ENCODE peak calls at places on chromosomes 16 and 17, in five cellular contexts. One of them, this sample, is unnamed.

GRCh38 chr16:12903325-12904040 is 2.1 kb downstream of the SHISA9 start:
- DNase-seq in ovary: no peak
- DNase-seq in heart left ventricle: no peak
- DNase-seq in OCI-LY7: no peak
- DNase-seq in pancreas: no peak
- DNase-seq in this sample: no peak

GRCh38 chr17:79781691-79782575 is 4.0 kb downstream of the CBX2 start:
- DNase-seq in ovary: no peak
- DNase-seq in heart left ventricle: no peak
- DNase-seq in OCI-LY7: peak; percentile 31
- DNase-seq in pancreas: no peak
- DNase-seq in this sample: no peak

GRCh38 chr17:69331746-69332145 is 4.8 kb upstream of the ABCA5 start:
- DNase-seq in ovary: no peak
- DNase-seq in heart left ventricle: no peak
- DNase-seq in OCI-LY7: no peak
- DNase-seq in pancreas: no peak
- DNase-seq in this sample: no peak

GRCh38 chr17:69936996-69937395 is 138.0 kb upstream of the KCNJ16 start:
- DNase-seq in ovary: no peak
- DNase-seq in heart left ventricle: no peak
- DNase-seq in OCI-LY7: no peak
- DNase-seq in pancreas: no peak
- DNase-seq in this sample: no peak

GRCh38 chr17:7234100-7235012 is at the start of gene DVL2:
- DNase-seq in ovary: peak; percentile 97
- DNase-seq in heart left ventricle: peak; percentile 97
- DNase-seq in OCI-LY7: peak; percentile 96
- DNase-seq in pancreas: peak; percentile 95
- DNase-seq in this sample: peak; percentile 84

GRCh38 chr16:28491080-28491969 is 549 bp downstream of the CLN3 start:
- DNase-seq in ovary: peak; percentile 68
- DNase-seq in heart left ventricle: peak; percentile 56
- DNase-seq in OCI-LY7: peak; percentile 42
- DNase-seq in pancreas: peak; percentile 73
- DNase-seq in this sample: no peak

GRCh38 chr17:76556759-76557367 is 17.0 kb downstream of the PRCD start:
- DNase-seq in ovary: no peak
- DNase-seq in heart left ventricle: no peak
- DNase-seq in OCI-LY7: no peak
- DNase-seq in pancreas: no peak
- DNase-seq in this sample: no peak

GRCh38 chr16:84138824-84139627 is 6.0 kb downstream of the HSDL1 start:
- DNase-seq in ovary: no peak
- DNase-seq in heart left ventricle: peak; percentile 46
- DNase-seq in OCI-LY7: no peak
- DNase-seq in pancreas: no peak
- DNase-seq in this sample: no peak

GRCh38 chr16:67860589-67861398 is 12.1 kb upstream of the EDC4 start:
- DNase-seq in ovary: no peak
- DNase-seq in heart left ventricle: no peak
- DNase-seq in OCI-LY7: no peak
- DNase-seq in pancreas: no peak
- DNase-seq in this sample: no peak

GRCh38 chr17:4229627-4230026 is 34.2 kb downstream of the ANKFY1 start:
- DNase-seq in ovary: peak; percentile 64
- DNase-seq in heart left ventricle: peak; percentile 64
- DNase-seq in OCI-LY7: no peak
- DNase-seq in pancreas: no peak
- DNase-seq in this sample: no peak

GRCh38 chr17:7882068-7882467 is 6.5 kb upstream of the CHD3 start:
- DNase-seq in ovary: no peak
- DNase-seq in heart left ventricle: no peak
- DNase-seq in OCI-LY7: peak; percentile 70
- DNase-seq in pancreas: no peak
- DNase-seq in this sample: no peak

GRCh38 chr16:11553371-11553770 is 33.3 kb downstream of the LITAF start:
- DNase-seq in ovary: no peak
- DNase-seq in heart left ventricle: no peak
- DNase-seq in OCI-LY7: no peak
- DNase-seq in pancreas: no peak
- DNase-seq in this sample: no peak

GRCh38 chr16:85444879-85445778 is 168.0 kb upstream of the GSE1 start:
- DNase-seq in ovary: no peak
- DNase-seq in heart left ventricle: no peak
- DNase-seq in OCI-LY7: peak; percentile 80
- DNase-seq in pancreas: no peak
- DNase-seq in this sample: no peak

GRCh38 chr16:89484923-89485679 is 5.3 kb downstream of the ANKRD11 start:
- DNase-seq in ovary: no peak
- DNase-seq in heart left ventricle: no peak
- DNase-seq in OCI-LY7: peak; percentile 64
- DNase-seq in pancreas: no peak
- DNase-seq in this sample: no peak

GRCh38 chr16:86151372-86151950 is 252.5 kb downstream of the IRF8 start:
- DNase-seq in ovary: no peak
- DNase-seq in heart left ventricle: no peak
- DNase-seq in OCI-LY7: no peak
- DNase-seq in pancreas: no peak
- DNase-seq in this sample: no peak

GRCh38 chr17:40307691-40308289 is 1.2 kb upstream of the RARA start:
- DNase-seq in ovary: no peak
- DNase-seq in heart left ventricle: no peak
- DNase-seq in OCI-LY7: no peak
- DNase-seq in pancreas: no peak
- DNase-seq in this sample: no peak

GRCh38 chr16:67760206-67760605 is 41.1 kb upstream of the GFOD2 start:
- DNase-seq in ovary: no peak
- DNase-seq in heart left ventricle: no peak
- DNase-seq in OCI-LY7: peak; percentile 19
- DNase-seq in pancreas: no peak
- DNase-seq in this sample: no peak

GRCh38 chr16:8996891-8997290 is 33.2 kb upstream of the USP7 start:
- DNase-seq in ovary: no peak
- DNase-seq in heart left ventricle: no peak
- DNase-seq in OCI-LY7: no peak
- DNase-seq in pancreas: no peak
- DNase-seq in this sample: no peak

GRCh38 chr16:5396880-5397279 is 299.3 kb upstream of the EEF2KMT start:
- DNase-seq in ovary: no peak
- DNase-seq in heart left ventricle: no peak
- DNase-seq in OCI-LY7: no peak
- DNase-seq in pancreas: no peak
- DNase-seq in this sample: no peak

GRCh38 chr16:66928702-66929388 is 3.5 kb upstream of the RRAD start:
- DNase-seq in ovary: no peak
- DNase-seq in heart left ventricle: no peak
- DNase-seq in OCI-LY7: peak; percentile 29
- DNase-seq in pancreas: no peak
- DNase-seq in this sample: no peak

GRCh38 chr17:39668141-39668924 is at the start of gene PNMT:
- DNase-seq in ovary: peak; percentile 65
- DNase-seq in heart left ventricle: peak; percentile 87
- DNase-seq in OCI-LY7: peak; percentile 56
- DNase-seq in pancreas: peak; percentile 91
- DNase-seq in this sample: no peak

GRCh38 chr16:27429330-27429871 is 27.4 kb downstream of the IL21R start:
- DNase-seq in ovary: no peak
- DNase-seq in heart left ventricle: no peak
- DNase-seq in OCI-LY7: no peak
- DNase-seq in pancreas: peak; percentile 26
- DNase-seq in this sample: no peak

GRCh38 chr16:28317040-28317880 is 24.9 kb downstream of the SBK1 start:
- DNase-seq in ovary: peak; percentile 41
- DNase-seq in heart left ventricle: peak; percentile 42
- DNase-seq in OCI-LY7: peak; percentile 73
- DNase-seq in pancreas: peak; percentile 88
- DNase-seq in this sample: no peak

GRCh38 chr17:73064084-73064938 is 28.2 kb downstream of the SLC39A11 start:
- DNase-seq in ovary: no peak
- DNase-seq in heart left ventricle: peak; percentile 38
- DNase-seq in OCI-LY7: no peak
- DNase-seq in pancreas: no peak
- DNase-seq in this sample: no peak

GRCh38 chr16:25110392-25110947 is 1.1 kb upstream of the LCMT1 start:
- DNase-seq in ovary: no peak
- DNase-seq in heart left ventricle: no peak
- DNase-seq in OCI-LY7: peak; percentile 78
- DNase-seq in pancreas: no peak
- DNase-seq in this sample: no peak

GRCh38 chr16:25108054-25108453 is 3.5 kb upstream of the LCMT1 start:
- DNase-seq in ovary: no peak
- DNase-seq in heart left ventricle: peak; percentile 46
- DNase-seq in OCI-LY7: peak; percentile 73
- DNase-seq in pancreas: no peak
- DNase-seq in this sample: no peak

GRCh38 chr16:25109643-25110042 is 1.9 kb upstream of the LCMT1 start:
- DNase-seq in ovary: no peak
- DNase-seq in heart left ventricle: peak; percentile 46
- DNase-seq in OCI-LY7: no peak
- DNase-seq in pancreas: no peak
- DNase-seq in this sample: no peak

GRCh38 chr16:25107466-25107792 is 4.1 kb upstream of the LCMT1 start:
- DNase-seq in ovary: no peak
- DNase-seq in heart left ventricle: no peak
- DNase-seq in OCI-LY7: no peak
- DNase-seq in pancreas: no peak
- DNase-seq in this sample: no peak

DNA sequence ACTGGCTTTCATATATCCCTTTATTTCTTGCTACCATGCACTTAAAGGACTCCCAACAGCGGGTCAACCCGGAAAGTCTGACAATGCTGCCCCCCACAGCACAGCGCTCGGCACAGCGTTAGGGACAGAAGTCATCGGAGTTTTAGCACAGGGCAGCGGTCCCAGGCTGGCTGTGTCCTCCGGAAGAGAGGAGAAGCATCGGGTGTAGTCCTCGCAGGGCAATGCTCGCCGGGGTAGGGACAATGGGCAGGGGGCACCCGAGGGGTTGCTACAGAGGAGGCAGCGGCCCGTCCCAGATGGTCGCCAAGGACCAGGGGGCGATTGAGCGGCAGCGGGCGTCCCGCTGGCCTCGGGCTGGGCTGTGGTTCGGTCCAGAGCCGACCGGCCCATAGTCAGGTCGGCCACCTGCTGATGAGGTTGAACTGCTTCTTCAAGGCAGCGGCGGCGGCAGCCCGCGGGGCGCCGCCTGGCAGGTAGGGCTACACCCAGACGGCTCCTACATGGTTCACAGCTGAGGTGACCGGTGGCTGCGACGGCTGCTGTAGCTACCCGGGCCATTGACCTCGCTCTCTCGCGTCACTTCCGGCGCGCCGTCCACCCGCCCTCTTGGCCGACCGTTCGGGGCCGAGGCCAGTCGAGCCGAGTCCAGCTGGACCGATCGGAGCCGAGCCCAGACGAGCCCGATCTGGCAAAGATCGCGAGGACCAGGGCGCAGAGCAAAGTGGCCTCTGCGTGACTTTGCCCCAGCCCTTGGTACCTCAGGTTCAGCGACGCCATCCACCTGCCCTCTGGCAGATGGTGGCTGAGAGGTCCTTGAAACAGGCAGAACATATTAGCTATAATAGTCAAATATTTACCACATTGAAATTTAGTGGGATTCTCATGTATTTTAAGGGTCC is 4.7 kb upstream of the LCMT1 start:
- DNase-seq in ovary: peak; percentile 95
- DNase-seq in heart left ventricle: peak; percentile 97
- DNase-seq in OCI-LY7: no peak
- DNase-seq in pancreas: peak; percentile 99
- DNase-seq in this sample: peak; percentile 47
- TF ChIP-seq CTCF in ovary: no peak
- TF ChIP-seq CTCF in heart left ventricle: no peak
- TF ChIP-seq CTCF in OCI-LY7: peak; percentile 41
- TF ChIP-seq CTCF in pancreas: no peak
- TF ChIP-seq CTCF in this sample: no peak

DNA sequence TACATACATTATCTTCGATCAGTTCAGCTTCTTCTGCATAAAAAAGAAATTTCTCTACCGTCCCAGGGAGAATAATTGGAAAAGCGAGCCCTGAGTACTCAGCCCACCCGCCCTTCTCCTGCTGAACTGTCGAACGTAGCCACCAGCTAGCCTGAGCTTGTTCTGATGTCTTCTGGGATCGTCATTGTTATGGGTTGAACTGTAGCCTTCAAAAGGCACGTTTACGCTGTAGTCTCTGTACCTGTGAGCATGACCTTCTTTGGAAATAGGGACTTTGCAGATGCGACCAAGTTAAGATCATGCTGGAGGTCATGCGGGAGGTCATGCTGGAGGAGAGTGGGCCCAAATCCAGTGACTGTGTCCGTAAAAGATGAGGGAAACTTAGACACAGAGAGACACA is 86.2 kb downstream of the CMIP start:
- DNase-seq in ovary: no peak
- DNase-seq in heart left ventricle: no peak
- DNase-seq in OCI-LY7: no peak
- DNase-seq in pancreas: peak; percentile 21
- DNase-seq in this sample: no peak
- H3K4me3 ChIP-seq in ovary: no peak overlapping the region
- H3K4me3 ChIP-seq in heart left ventricle: no peak overlapping the region
- H3K4me3 ChIP-seq in OCI-LY7: no peak overlapping the region
- H3K4me3 ChIP-seq in pancreas: no peak overlapping the region
- H3K4me3 ChIP-seq in this sample: no peak overlapping the region

GRCh38 chr17:33318241-33318640 is 25.1 kb upstream of the ASIC2 start:
- DNase-seq in ovary: no peak
- DNase-seq in heart left ventricle: no peak
- DNase-seq in OCI-LY7: no peak
- DNase-seq in pancreas: no peak
- DNase-seq in this sample: no peak
- H3K27ac ChIP-seq in ovary: no peak overlapping the region
- H3K27ac ChIP-seq in heart left ventricle: no peak overlapping the region
- H3K27ac ChIP-seq in OCI-LY7: no peak overlapping the region
- H3K27ac ChIP-seq in pancreas: no peak overlapping the region
- H3K27ac ChIP-seq in this sample: no peak overlapping the region

DNA sequence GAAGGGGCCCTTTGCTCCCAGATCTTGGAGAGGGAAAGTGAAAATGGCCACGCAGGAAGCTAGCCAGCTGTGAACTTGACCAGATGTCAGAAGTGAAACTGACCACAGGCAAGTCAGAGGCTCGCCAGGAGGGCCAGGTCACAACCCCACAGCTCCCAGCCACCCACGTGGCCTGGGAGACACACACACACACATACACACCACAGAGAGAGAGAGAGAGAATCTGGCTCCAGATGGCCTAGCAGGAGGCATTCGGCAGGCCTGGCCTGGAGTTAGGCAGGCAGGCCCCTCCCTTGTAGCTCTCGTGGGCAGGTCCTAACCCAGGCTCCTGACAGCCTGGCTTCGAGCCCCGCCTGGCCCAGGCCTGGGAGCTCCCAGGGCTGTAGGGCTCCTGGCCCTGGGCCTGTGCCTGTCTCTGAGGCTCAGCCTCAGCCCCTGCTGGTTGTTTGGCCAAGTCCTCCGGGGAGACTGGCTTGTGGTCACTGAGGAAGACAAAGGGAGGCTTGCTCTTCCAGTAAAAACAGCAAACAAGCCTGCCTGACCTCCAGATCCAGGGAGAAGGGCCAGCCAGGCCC is 20.2 kb downstream of the NGFR start:
- DNase-seq in ovary: peak; percentile 94
- DNase-seq in heart left ventricle: peak; percentile 97
- DNase-seq in OCI-LY7: no peak
- DNase-seq in pancreas: peak; percentile 80
- DNase-seq in this sample: no peak
- TF ChIP-seq CTCF in ovary: peak; percentile 58
- TF ChIP-seq CTCF in heart left ventricle: no peak
- TF ChIP-seq CTCF in OCI-LY7: no peak
- TF ChIP-seq CTCF in pancreas: no peak
- TF ChIP-seq CTCF in this sample: peak; percentile 26